ENCODE peak calls at places on chromosomes 2 and 18, in four cellular contexts. F is HepG2, S is GM12878, W is A549. N is an unnamed sample.

GRCh38 chr2:233700028-233700635 is 7.4 kb downstream of the UGT1A6 start:
- DNase-seq in F (peak), S (no peak), W (peak), N (no peak)

GRCh38 chr18:22106536-22107292 is 62.7 kb upstream of the GATA6 start:
- DNase-seq in F (peak), S (no peak), W (no peak), N (peak)

GRCh38 chr2:218717262-218717661 is 6.6 kb downstream of the TTLL4 start:
- DNase-seq in F (no peak), S (no peak), W (no peak), N (no peak)

GRCh38 chr2:16604236-16604635 is 61.4 kb downstream of the CYRIA start:
- DNase-seq in F (no peak), S (no peak), W (no peak), N (no peak)

GRCh38 chr18:32511147-32511546 is 40.5 kb upstream of the GAREM1 start:
- DNase-seq in F (no peak), S (no peak), W (no peak), N (no peak)

GRCh38 chr2:85761512-85761944 is 7.7 kb downstream of the ATOH8 start:
- DNase-seq in F (peak), S (no peak), W (no peak), N (no peak)

GRCh38 chr18:48037481-48038271 is 107.2 kb upstream of the SMAD2 start:
- DNase-seq in F (no peak), S (no peak), W (no peak), N (no peak)

GRCh38 chr2:105764059-105764458 is 19.3 kb downstream of the NCK2 start:
- DNase-seq in F (no peak), S (no peak), W (no peak), N (no peak)

DNA sequence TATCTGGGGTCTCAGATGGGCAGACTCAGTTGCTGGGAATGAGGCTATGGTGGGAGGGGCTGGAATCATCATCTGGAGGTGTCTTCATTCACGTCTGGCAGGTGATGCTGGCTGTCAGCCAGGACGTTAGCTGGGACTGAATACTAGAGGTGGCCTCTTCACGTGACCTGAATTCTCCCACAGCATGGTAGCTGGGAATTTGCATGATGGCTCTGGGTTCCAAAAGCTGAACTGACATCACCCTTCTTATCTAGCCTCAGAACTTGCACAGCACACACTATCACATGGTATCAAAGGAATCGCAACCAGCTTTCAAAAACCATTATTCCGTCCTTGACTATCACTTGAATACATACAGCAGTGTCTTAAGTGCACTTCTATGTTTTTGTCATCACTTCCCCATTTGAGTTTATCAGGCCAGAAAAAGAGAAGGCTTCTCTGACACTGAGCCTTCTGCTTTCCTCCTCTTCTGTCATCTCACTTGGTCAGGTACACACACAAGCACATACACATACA is 53.0 kb upstream of the LRP2 start:
- DNase-seq in F (no peak), S (no peak), W (no peak), N (peak)
- TF ChIP-seq POLR2AphosphoS2 in F (no peak), S (no peak), W (no peak), N (no peak)

GRCh38 chr18:23141022-23141999 is 6.0 kb downstream of the CABLES1 start:
- DNase-seq in F (peak), S (no peak), W (no peak), N (no peak)
- TF ChIP-seq POLR2AphosphoS2 in F (no peak), S (no peak), W (no peak), N (no peak)

DNA sequence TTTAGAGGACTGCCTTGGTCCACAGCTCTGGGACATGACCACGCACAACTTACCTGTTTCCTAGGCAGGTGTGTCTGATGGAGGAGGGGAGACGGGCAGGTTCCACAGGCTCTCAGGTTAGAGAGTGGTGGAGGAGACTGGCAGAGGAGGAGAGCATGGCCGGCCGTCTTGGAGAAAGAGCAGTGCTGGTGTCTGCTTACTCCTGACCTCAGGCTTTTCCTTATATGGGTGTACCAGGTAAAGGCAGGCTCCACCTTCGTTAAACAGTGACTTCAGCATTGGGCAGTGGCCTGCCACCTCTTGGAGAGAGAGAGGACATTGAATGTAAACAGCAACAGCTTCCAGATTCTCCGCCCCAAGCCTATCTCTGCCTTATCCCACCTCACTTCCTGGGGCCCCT is at the start of gene CAPN13:
- DNase-seq in F (no peak), S (no peak), W (no peak), N (no peak)
- TF ChIP-seq POLR2AphosphoS2 in F (no peak), S (no peak), W (no peak), N (no peak)

GRCh38 chr2:39492095-39492590 is 55.1 kb upstream of the MAP4K3 start:
- DNase-seq in F (peak), S (peak), W (peak), N (no peak)
- TF ChIP-seq POLR2AphosphoS2 in F (no peak), S (no peak), W (no peak), N (no peak)

GRCh38 chr2:8581048-8581561 is 100.8 kb upstream of the ID2 start:
- DNase-seq in F (no peak), S (no peak), W (no peak), N (no peak)
- TF ChIP-seq POLR2AphosphoS2 in F (no peak), S (no peak), W (no peak), N (no peak)

DNA sequence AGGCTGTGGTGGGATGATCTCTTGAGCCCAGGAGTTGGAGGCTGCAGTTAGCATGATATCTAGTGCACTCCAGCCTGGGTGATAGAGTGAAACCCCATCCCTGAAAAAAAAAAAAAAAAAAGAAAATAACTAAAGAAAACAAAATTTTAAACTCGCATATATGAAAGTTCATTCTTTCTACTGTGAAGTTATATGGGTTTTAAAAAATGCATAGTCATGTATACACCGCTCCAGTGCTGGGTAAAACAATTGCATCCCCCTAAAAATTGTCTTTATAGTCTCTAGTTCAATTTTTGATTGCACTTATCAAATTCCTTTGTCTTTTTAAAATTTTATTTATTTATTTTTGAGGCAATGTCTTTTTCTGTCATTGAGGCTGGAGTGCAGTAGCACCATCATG is 65.0 kb upstream of the ACYP2 start:
- DNase-seq in F (no peak), S (no peak), W (no peak), N (no peak)
- TF ChIP-seq POLR2AphosphoS2 in F (no peak), S (no peak), W (no peak), N (no peak)

N was measured in K562.